ENCODE peak calls at places on chromosome 22, in four cellular contexts. One of them, this sample, is unnamed.

GRCh38 chr22:19064354-19065054 is 57.7 kb downstream of the DGCR2 start:
- DNase-seq in RPMI7951: no peak
- DNase-seq in NCI-H774: no peak
- DNase-seq in left ventricle myocardium inferior: no peak
- DNase-seq in this sample: no peak

GRCh38 chr22:39994046-39994565 is 648 bp upstream of the FAM83F start:
- DNase-seq in left ventricle myocardium inferior: no peak
- DNase-seq in RPMI7951: no peak
- DNase-seq in NCI-H774: no peak
- DNase-seq in this sample: no peak

GRCh38 chr22:17872491-17872890 is 98.2 kb upstream of the BID start:
- DNase-seq in NCI-H774: no peak
- DNase-seq in RPMI7951: peak; percentile 18
- DNase-seq in left ventricle myocardium inferior: no peak
- DNase-seq in this sample: no peak

GRCh38 chr22:35601743-35602633 is 15.1 kb downstream of the MB start:
- DNase-seq in left ventricle myocardium inferior: no peak
- DNase-seq in NCI-H774: no peak
- DNase-seq in RPMI7951: peak; percentile 88
- DNase-seq in this sample: no peak

GRCh38 chr22:42848941-42849340 is 8.1 kb downstream of the ARFGAP3 start:
- DNase-seq in left ventricle myocardium inferior: no peak
- DNase-seq in NCI-H774: no peak
- DNase-seq in RPMI7951: no peak
- DNase-seq in this sample: no peak

GRCh38 chr22:43398246-43398645 is 13.6 kb upstream of the MPPED1 start:
- DNase-seq in NCI-H774: no peak
- DNase-seq in RPMI7951: no peak
- DNase-seq in left ventricle myocardium inferior: no peak
- DNase-seq in this sample: no peak

GRCh38 chr22:49188591-49188990 is 639.1 kb downstream of the BRD1 start:
- DNase-seq in left ventricle myocardium inferior: no peak
- DNase-seq in RPMI7951: no peak
- DNase-seq in NCI-H774: no peak
- DNase-seq in this sample: no peak

GRCh38 chr22:37716708-37717107 is 19.9 kb downstream of the TRIOBP start:
- DNase-seq in RPMI7951: no peak
- DNase-seq in left ventricle myocardium inferior: no peak
- DNase-seq in NCI-H774: no peak
- DNase-seq in this sample: no peak

GRCh38 chr22:32620992-32621391 is 146.4 kb downstream of the FBXO7 start:
- DNase-seq in NCI-H774: no peak
- DNase-seq in RPMI7951: no peak
- DNase-seq in left ventricle myocardium inferior: no peak
- DNase-seq in this sample: no peak

GRCh38 chr22:43953988-43954771 is 1.1 kb upstream of the SAMM50 start:
- DNase-seq in RPMI7951: no peak
- DNase-seq in left ventricle myocardium inferior: no peak
- DNase-seq in NCI-H774: no peak
- DNase-seq in this sample: no peak

GRCh38 chr22:25139062-25139461 is 60.6 kb upstream of the CRYBB3 start:
- DNase-seq in NCI-H774: no peak
- DNase-seq in RPMI7951: peak; percentile 20
- DNase-seq in left ventricle myocardium inferior: peak; percentile 48
- DNase-seq in this sample: no peak

GRCh38 chr22:40668611-40669390 is 10.5 kb upstream of the MCHR1 start:
- DNase-seq in left ventricle myocardium inferior: no peak
- DNase-seq in NCI-H774: no peak
- DNase-seq in RPMI7951: peak; percentile 86
- DNase-seq in this sample: no peak

GRCh38 chr22:41915035-41915782 is at the start of gene SHISA8:
- DNase-seq in NCI-H774: peak; percentile 27
- DNase-seq in left ventricle myocardium inferior: peak; percentile 47
- DNase-seq in RPMI7951: no peak
- DNase-seq in this sample: no peak

This sample was measured in thoracic aorta.